ENCODE peak calls at places on chromosomes 3 and 15, in seven cellular contexts. One of them, this sample, is unnamed.

GRCh38 chr3:143327388-143327787 is 207.8 kb downstream of the CHST2 start:
- DNase-seq in tibial nerve: no peak
- DNase-seq in HepG2: no peak
- DNase-seq in sigmoid colon: no peak
- DNase-seq in transverse colon: no peak
- DNase-seq in A549: no peak
- DNase-seq in SK-N-SH: no peak
- DNase-seq in this sample: no peak

GRCh38 chr3:105582015-105582414 is 215.3 kb downstream of the ALCAM start:
- DNase-seq in A549: no peak
- DNase-seq in sigmoid colon: no peak
- DNase-seq in transverse colon: no peak
- DNase-seq in HepG2: no peak
- DNase-seq in tibial nerve: no peak
- DNase-seq in SK-N-SH: no peak
- DNase-seq in this sample: no peak

GRCh38 chr3:57335273-57335938 is 42.9 kb upstream of the ASB14 start:
- DNase-seq in sigmoid colon: no peak
- DNase-seq in transverse colon: no peak
- DNase-seq in SK-N-SH: no peak
- DNase-seq in tibial nerve: no peak
- DNase-seq in A549: no peak
- DNase-seq in HepG2: no peak
- DNase-seq in this sample: no peak

GRCh38 chr3:83938491-83938890 is 1020.3 kb upstream of the CADM2 start:
- DNase-seq in tibial nerve: no peak
- DNase-seq in HepG2: no peak
- DNase-seq in A549: no peak
- DNase-seq in transverse colon: no peak
- DNase-seq in SK-N-SH: no peak
- DNase-seq in sigmoid colon: no peak
- DNase-seq in this sample: no peak

GRCh38 chr3:134365766-134366065 is 8.5 kb downstream of the AMOTL2 start:
- DNase-seq in transverse colon: no peak
- DNase-seq in sigmoid colon: no peak
- DNase-seq in tibial nerve: no peak
- DNase-seq in HepG2: no peak
- DNase-seq in SK-N-SH: no peak
- DNase-seq in A549: no peak
- DNase-seq in this sample: no peak

GRCh38 chr15:98943609-98944111 is 63.9 kb downstream of the PGPEP1L start:
- DNase-seq in transverse colon: peak
- DNase-seq in sigmoid colon: no peak
- DNase-seq in HepG2: no peak
- DNase-seq in A549: no peak
- DNase-seq in tibial nerve: peak
- DNase-seq in SK-N-SH: no peak
- DNase-seq in this sample: peak

GRCh38 chr3:73056365-73057150 is 4.9 kb upstream of the EBLN2 start:
- DNase-seq in A549: peak
- DNase-seq in SK-N-SH: peak
- DNase-seq in transverse colon: no peak
- DNase-seq in HepG2: peak
- DNase-seq in tibial nerve: no peak
- DNase-seq in sigmoid colon: no peak
- DNase-seq in this sample: no peak

GRCh38 chr3:183275418-183275817 is 22.4 kb downstream of the B3GNT5 start:
- DNase-seq in HepG2: no peak
- DNase-seq in SK-N-SH: no peak
- DNase-seq in sigmoid colon: no peak
- DNase-seq in tibial nerve: no peak
- DNase-seq in A549: peak
- DNase-seq in transverse colon: no peak
- DNase-seq in this sample: no peak

GRCh38 chr15:67296188-67296587 is 41.6 kb downstream of the IQCH start:
- DNase-seq in tibial nerve: no peak
- DNase-seq in HepG2: peak
- DNase-seq in A549: no peak
- DNase-seq in transverse colon: no peak
- DNase-seq in SK-N-SH: no peak
- DNase-seq in sigmoid colon: no peak
- DNase-seq in this sample: no peak

GRCh38 chr3:186162221-186162620 is 53.3 kb upstream of the ETV5 start:
- DNase-seq in sigmoid colon: no peak
- DNase-seq in HepG2: no peak
- DNase-seq in SK-N-SH: no peak
- DNase-seq in A549: no peak
- DNase-seq in transverse colon: no peak
- DNase-seq in tibial nerve: peak
- DNase-seq in this sample: no peak

GRCh38 chr3:194592798-194593752 is 40.1 kb downstream of the TMEM44 start:
- DNase-seq in SK-N-SH: peak
- DNase-seq in sigmoid colon: no peak
- DNase-seq in A549: peak
- DNase-seq in HepG2: no peak
- DNase-seq in transverse colon: no peak
- DNase-seq in tibial nerve: peak
- DNase-seq in this sample: no peak

GRCh38 chr3:101676219-101676764 is 640 bp downstream of the ZBTB11 start:
- DNase-seq in A549: peak
- DNase-seq in tibial nerve: peak
- DNase-seq in HepG2: peak
- DNase-seq in transverse colon: peak
- DNase-seq in SK-N-SH: peak
- DNase-seq in sigmoid colon: peak
- DNase-seq in this sample: peak

DNA sequence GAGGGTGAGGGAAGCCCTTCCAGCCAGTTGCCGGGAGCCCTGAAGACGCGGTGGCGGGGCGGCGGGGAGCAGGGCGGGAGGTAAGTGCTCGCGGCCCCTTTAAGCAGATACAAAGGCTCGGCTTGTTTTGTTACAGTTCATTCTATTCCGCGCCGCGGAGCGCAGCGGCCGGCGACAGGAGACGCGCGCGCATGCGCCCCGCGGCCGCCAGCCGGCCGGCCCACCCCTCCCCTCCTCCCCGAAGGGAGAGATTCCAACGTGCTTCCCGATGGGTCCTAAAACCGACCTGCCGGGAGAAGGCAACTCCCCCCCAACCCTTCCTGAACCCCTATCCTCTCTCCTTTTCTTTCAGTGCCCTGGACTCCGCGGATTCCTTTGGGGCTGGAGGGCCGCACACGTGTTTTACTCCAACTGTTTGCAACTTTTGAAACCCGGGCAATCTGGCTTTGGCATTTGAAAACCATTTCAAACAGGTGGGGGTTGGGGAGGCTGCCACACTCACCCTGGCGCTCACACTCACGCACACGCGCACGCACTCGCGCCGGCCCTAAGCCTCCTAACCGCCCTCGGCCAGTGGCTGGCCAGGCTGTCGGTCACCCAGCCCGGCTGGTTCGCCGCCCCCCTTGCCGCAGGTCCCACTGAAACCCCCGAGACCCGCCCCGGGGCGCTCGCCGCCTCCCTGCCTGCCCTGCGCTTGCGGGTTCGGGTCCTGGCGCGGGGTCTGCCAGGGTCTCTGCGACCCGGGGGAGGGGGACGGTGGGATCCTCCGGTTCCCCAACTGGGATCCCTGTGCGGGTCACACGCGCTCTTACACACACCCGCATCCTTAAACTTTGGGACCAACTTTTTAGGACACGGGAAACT is at the start of gene MAGI1:
- DNase-seq in A549: peak
- DNase-seq in transverse colon: peak
- DNase-seq in SK-N-SH: peak
- DNase-seq in HepG2: peak
- DNase-seq in sigmoid colon: peak
- DNase-seq in tibial nerve: peak
- DNase-seq in this sample: peak
- TF ChIP-seq EP300 in A549: no peak
- TF ChIP-seq EP300 in transverse colon: no peak
- TF ChIP-seq EP300 in SK-N-SH: peak
- TF ChIP-seq EP300 in HepG2: no peak
- TF ChIP-seq EP300 in sigmoid colon: no peak
- TF ChIP-seq EP300 in tibial nerve: peak
- TF ChIP-seq EP300 in this sample: no peak

GRCh38 chr15:94844533-94845390 is 613.4 kb downstream of the MCTP2 start:
- DNase-seq in tibial nerve: peak
- DNase-seq in SK-N-SH: peak
- DNase-seq in HepG2: peak
- DNase-seq in A549: peak
- DNase-seq in sigmoid colon: peak
- DNase-seq in transverse colon: peak
- DNase-seq in this sample: peak
- TF ChIP-seq EP300 in tibial nerve: peak
- TF ChIP-seq EP300 in SK-N-SH: no peak
- TF ChIP-seq EP300 in HepG2: peak
- TF ChIP-seq EP300 in A549: no peak
- TF ChIP-seq EP300 in sigmoid colon: no peak
- TF ChIP-seq EP300 in transverse colon: no peak
- TF ChIP-seq EP300 in this sample: no peak

DNA sequence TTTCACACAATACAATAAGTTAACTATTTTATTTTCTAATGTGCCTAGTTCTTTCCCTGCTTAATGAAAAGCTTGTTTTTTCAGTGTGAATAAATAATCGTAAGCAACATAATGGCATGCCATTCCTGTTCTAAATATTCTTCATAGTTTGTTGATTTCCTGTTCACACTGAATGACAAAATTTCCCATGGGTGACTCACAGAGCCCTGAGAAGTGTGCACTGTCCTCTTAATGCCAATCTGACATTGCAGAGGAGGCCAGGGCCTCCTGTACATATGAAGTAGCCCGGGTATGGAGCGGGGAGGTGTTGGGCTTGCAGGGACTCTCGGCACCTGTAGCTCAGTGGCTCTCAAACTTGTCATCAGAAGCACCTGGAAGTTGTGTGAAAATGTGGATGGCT is 24.3 kb downstream of the CCR3 start:
- DNase-seq in A549: no peak
- DNase-seq in tibial nerve: no peak
- DNase-seq in transverse colon: no peak
- DNase-seq in sigmoid colon: no peak
- DNase-seq in SK-N-SH: no peak
- DNase-seq in HepG2: no peak
- DNase-seq in this sample: no peak
- TF ChIP-seq EP300 in A549: no peak
- TF ChIP-seq EP300 in tibial nerve: no peak
- TF ChIP-seq EP300 in transverse colon: no peak
- TF ChIP-seq EP300 in sigmoid colon: no peak
- TF ChIP-seq EP300 in SK-N-SH: no peak
- TF ChIP-seq EP300 in HepG2: no peak
- TF ChIP-seq EP300 in this sample: no peak

DNA sequence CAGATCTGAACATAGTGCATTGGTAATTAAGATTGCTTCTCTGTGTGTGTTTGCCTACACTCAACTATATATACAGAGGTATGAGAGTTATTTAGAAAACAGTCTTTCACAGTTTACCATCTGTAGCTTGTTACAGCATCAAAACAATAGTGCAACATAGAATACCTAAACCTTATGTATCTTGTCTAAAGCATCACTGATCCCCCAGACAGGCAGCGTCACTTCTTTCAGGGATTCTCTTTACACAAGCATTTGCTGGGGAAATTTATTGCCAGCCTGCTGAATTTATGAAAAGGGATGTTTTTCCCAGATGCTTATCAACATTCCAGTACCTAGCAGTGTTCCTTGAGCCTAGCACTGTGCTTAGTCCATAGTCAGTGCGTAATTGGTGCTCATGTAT is 195.8 kb upstream of the COL8A1 start:
- DNase-seq in HepG2: no peak
- DNase-seq in sigmoid colon: no peak
- DNase-seq in SK-N-SH: no peak
- DNase-seq in A549: no peak
- DNase-seq in transverse colon: no peak
- DNase-seq in tibial nerve: no peak
- DNase-seq in this sample: no peak
- TF ChIP-seq EP300 in HepG2: no peak
- TF ChIP-seq EP300 in sigmoid colon: no peak
- TF ChIP-seq EP300 in SK-N-SH: no peak
- TF ChIP-seq EP300 in A549: no peak
- TF ChIP-seq EP300 in transverse colon: no peak
- TF ChIP-seq EP300 in tibial nerve: no peak
- TF ChIP-seq EP300 in this sample: no peak

GRCh38 chr15:63109498-63110290 is 12.0 kb upstream of the LACTB start:
- DNase-seq in transverse colon: no peak
- DNase-seq in tibial nerve: no peak
- DNase-seq in SK-N-SH: no peak
- DNase-seq in A549: no peak
- DNase-seq in sigmoid colon: no peak
- DNase-seq in HepG2: no peak
- DNase-seq in this sample: no peak
- TF ChIP-seq EP300 in transverse colon: no peak
- TF ChIP-seq EP300 in tibial nerve: no peak
- TF ChIP-seq EP300 in SK-N-SH: no peak
- TF ChIP-seq EP300 in A549: no peak
- TF ChIP-seq EP300 in sigmoid colon: no peak
- TF ChIP-seq EP300 in HepG2: no peak
- TF ChIP-seq EP300 in this sample: no peak

GRCh38 chr3:128419311-128419710 is 47.4 kb downstream of the DNAJB8 start:
- DNase-seq in A549: no peak
- DNase-seq in sigmoid colon: no peak
- DNase-seq in tibial nerve: no peak
- DNase-seq in transverse colon: no peak
- DNase-seq in SK-N-SH: no peak
- DNase-seq in HepG2: no peak
- DNase-seq in this sample: no peak

GRCh38 chr3:128418900-128419299 is 47.8 kb downstream of the DNAJB8 start:
- DNase-seq in transverse colon: no peak
- DNase-seq in A549: no peak
- DNase-seq in tibial nerve: no peak
- DNase-seq in sigmoid colon: no peak
- DNase-seq in HepG2: no peak
- DNase-seq in SK-N-SH: no peak
- DNase-seq in this sample: no peak

GRCh38 chr3:128415110-128415772 is 51.4 kb downstream of the DNAJB8 start:
- DNase-seq in A549: no peak
- DNase-seq in sigmoid colon: no peak
- DNase-seq in transverse colon: no peak
- DNase-seq in HepG2: no peak
- DNase-seq in SK-N-SH: peak
- DNase-seq in tibial nerve: no peak
- DNase-seq in this sample: no peak

GRCh38 chr3:128415773-128416577 is 50.7 kb downstream of the DNAJB8 start:
- DNase-seq in HepG2: no peak
- DNase-seq in A549: no peak
- DNase-seq in transverse colon: no peak
- DNase-seq in SK-N-SH: peak
- DNase-seq in sigmoid colon: no peak
- DNase-seq in tibial nerve: no peak
- DNase-seq in this sample: no peak

GRCh38 chr3:128416578-128417150 is 50.0 kb downstream of the DNAJB8 start:
- DNase-seq in tibial nerve: no peak
- DNase-seq in HepG2: peak
- DNase-seq in A549: peak
- DNase-seq in sigmoid colon: no peak
- DNase-seq in SK-N-SH: peak
- DNase-seq in transverse colon: no peak
- DNase-seq in this sample: no peak
- TF ChIP-seq EP300 in tibial nerve: no peak
- TF ChIP-seq EP300 in HepG2: no peak
- TF ChIP-seq EP300 in A549: no peak
- TF ChIP-seq EP300 in sigmoid colon: no peak
- TF ChIP-seq EP300 in SK-N-SH: no peak
- TF ChIP-seq EP300 in transverse colon: no peak
- TF ChIP-seq EP300 in this sample: no peak

GRCh38 chr15:77038312-77039216 is 32.3 kb downstream of the TSPAN3 start:
- DNase-seq in SK-N-SH: no peak
- DNase-seq in A549: no peak
- DNase-seq in transverse colon: peak
- DNase-seq in sigmoid colon: no peak
- DNase-seq in HepG2: no peak
- DNase-seq in tibial nerve: no peak
- DNase-seq in this sample: no peak
- TF ChIP-seq EP300 in SK-N-SH: no peak
- TF ChIP-seq EP300 in A549: no peak
- TF ChIP-seq EP300 in transverse colon: no peak
- TF ChIP-seq EP300 in sigmoid colon: no peak
- TF ChIP-seq EP300 in HepG2: no peak
- TF ChIP-seq EP300 in tibial nerve: no peak
- TF ChIP-seq EP300 in this sample: no peak

This sample was measured in ovary.